ENCODE peak calls at places on chromosomes 6 and 20, in ten cellular contexts. One of them, this sample, is unnamed.

GRCh38 chr6:132907915-132908314 is 93.5 kb downstream of the RPS12 start:
- DNase-seq in heart left ventricle: no peak
- DNase-seq in iris pigment epithelial cell: peak; percentile 93
- DNase-seq in nephron progenitor cell: no peak
- DNase-seq in hippocampal formation: no peak
- DNase-seq in AG10803: peak; percentile 28
- DNase-seq in dorsolateral prefrontal cortex: no peak
- DNase-seq in NCI-H2081: no peak
- DNase-seq in T-helper 17 cell: no peak
- DNase-seq in transverse colon: no peak
- DNase-seq in this sample: no peak

GRCh38 chr6:40410792-40411191 is 176.4 kb downstream of the LRFN2 start:
- DNase-seq in iris pigment epithelial cell: no peak
- DNase-seq in AG10803: no peak
- DNase-seq in nephron progenitor cell: no peak
- DNase-seq in heart left ventricle: no peak
- DNase-seq in transverse colon: no peak
- DNase-seq in T-helper 17 cell: no peak
- DNase-seq in dorsolateral prefrontal cortex: no peak
- DNase-seq in NCI-H2081: peak; percentile 73
- DNase-seq in hippocampal formation: no peak
- DNase-seq in this sample: no peak

GRCh38 chr6:111486921-111487320 is 3.9 kb upstream of the REV3L start:
- DNase-seq in AG10803: no peak
- DNase-seq in iris pigment epithelial cell: no peak
- DNase-seq in dorsolateral prefrontal cortex: no peak
- DNase-seq in transverse colon: no peak
- DNase-seq in T-helper 17 cell: peak; percentile 10
- DNase-seq in nephron progenitor cell: no peak
- DNase-seq in NCI-H2081: no peak
- DNase-seq in heart left ventricle: no peak
- DNase-seq in hippocampal formation: no peak
- DNase-seq in this sample: no peak

GRCh38 chr6:108285381-108285780 is 9.5 kb upstream of the AFG1L start:
- DNase-seq in iris pigment epithelial cell: no peak
- DNase-seq in dorsolateral prefrontal cortex: no peak
- DNase-seq in nephron progenitor cell: no peak
- DNase-seq in NCI-H2081: no peak
- DNase-seq in AG10803: no peak
- DNase-seq in heart left ventricle: no peak
- DNase-seq in transverse colon: no peak
- DNase-seq in T-helper 17 cell: no peak
- DNase-seq in hippocampal formation: no peak
- DNase-seq in this sample: no peak

GRCh38 chr6:160042014-160042773 is 73.3 kb downstream of the IGF2R start:
- DNase-seq in dorsolateral prefrontal cortex: no peak
- DNase-seq in AG10803: peak; percentile 33
- DNase-seq in NCI-H2081: no peak
- DNase-seq in transverse colon: no peak
- DNase-seq in hippocampal formation: no peak
- DNase-seq in iris pigment epithelial cell: peak; percentile 55
- DNase-seq in nephron progenitor cell: no peak
- DNase-seq in heart left ventricle: no peak
- DNase-seq in T-helper 17 cell: no peak
- DNase-seq in this sample: no peak

GRCh38 chr20:41309817-41310216 is 7.7 kb downstream of the ZHX3 start:
- DNase-seq in transverse colon: no peak
- DNase-seq in nephron progenitor cell: no peak
- DNase-seq in AG10803: peak; percentile 86
- DNase-seq in dorsolateral prefrontal cortex: no peak
- DNase-seq in hippocampal formation: no peak
- DNase-seq in NCI-H2081: no peak
- DNase-seq in iris pigment epithelial cell: peak; percentile 85
- DNase-seq in heart left ventricle: no peak
- DNase-seq in T-helper 17 cell: no peak
- DNase-seq in this sample: no peak

GRCh38 chr6:157860505-157860991 is 37.5 kb downstream of the SNX9 start:
- DNase-seq in dorsolateral prefrontal cortex: no peak
- DNase-seq in AG10803: no peak
- DNase-seq in transverse colon: no peak
- DNase-seq in heart left ventricle: no peak
- DNase-seq in hippocampal formation: no peak
- DNase-seq in NCI-H2081: no peak
- DNase-seq in T-helper 17 cell: no peak
- DNase-seq in iris pigment epithelial cell: no peak
- DNase-seq in nephron progenitor cell: no peak
- DNase-seq in this sample: no peak

GRCh38 chr6:73642530-73642929 is 11.3 kb downstream of the SLC17A5 start:
- DNase-seq in nephron progenitor cell: no peak
- DNase-seq in NCI-H2081: no peak
- DNase-seq in transverse colon: no peak
- DNase-seq in hippocampal formation: no peak
- DNase-seq in dorsolateral prefrontal cortex: no peak
- DNase-seq in heart left ventricle: no peak
- DNase-seq in iris pigment epithelial cell: no peak
- DNase-seq in AG10803: no peak
- DNase-seq in T-helper 17 cell: no peak
- DNase-seq in this sample: no peak

GRCh38 chr6:56241106-56241812 is 6.1 kb downstream of the COL21A1 start:
- DNase-seq in nephron progenitor cell: no peak
- DNase-seq in transverse colon: no peak
- DNase-seq in NCI-H2081: peak; percentile 64
- DNase-seq in heart left ventricle: no peak
- DNase-seq in iris pigment epithelial cell: no peak
- DNase-seq in AG10803: no peak
- DNase-seq in T-helper 17 cell: no peak
- DNase-seq in dorsolateral prefrontal cortex: no peak
- DNase-seq in hippocampal formation: no peak
- DNase-seq in this sample: peak; percentile 66

GRCh38 chr20:23874747-23875146 is 4.8 kb downstream of the CST5 start:
- DNase-seq in AG10803: no peak
- DNase-seq in transverse colon: no peak
- DNase-seq in heart left ventricle: no peak
- DNase-seq in dorsolateral prefrontal cortex: peak; percentile 69
- DNase-seq in T-helper 17 cell: no peak
- DNase-seq in hippocampal formation: no peak
- DNase-seq in nephron progenitor cell: no peak
- DNase-seq in iris pigment epithelial cell: no peak
- DNase-seq in NCI-H2081: no peak
- DNase-seq in this sample: peak; percentile 42

GRCh38 chr20:21228511-21228910 is 74.6 kb upstream of the XRN2 start:
- DNase-seq in transverse colon: no peak
- DNase-seq in heart left ventricle: no peak
- DNase-seq in iris pigment epithelial cell: no peak
- DNase-seq in AG10803: no peak
- DNase-seq in hippocampal formation: no peak
- DNase-seq in dorsolateral prefrontal cortex: no peak
- DNase-seq in NCI-H2081: no peak
- DNase-seq in nephron progenitor cell: no peak
- DNase-seq in T-helper 17 cell: no peak
- DNase-seq in this sample: no peak

GRCh38 chr20:32483351-32484220 is 101.5 kb downstream of the NOL4L start:
- DNase-seq in NCI-H2081: peak; percentile 88
- DNase-seq in hippocampal formation: peak; percentile 76
- DNase-seq in transverse colon: peak; percentile 87
- DNase-seq in AG10803: peak; percentile 74
- DNase-seq in dorsolateral prefrontal cortex: peak; percentile 69
- DNase-seq in heart left ventricle: peak; percentile 73
- DNase-seq in T-helper 17 cell: peak; percentile 73
- DNase-seq in nephron progenitor cell: peak; percentile 86
- DNase-seq in iris pigment epithelial cell: peak; percentile 83
- DNase-seq in this sample: peak; percentile 93

GRCh38 chr20:10788055-10788454 is 114.3 kb upstream of the JAG1 start:
- DNase-seq in T-helper 17 cell: no peak
- DNase-seq in heart left ventricle: no peak
- DNase-seq in iris pigment epithelial cell: no peak
- DNase-seq in NCI-H2081: no peak
- DNase-seq in transverse colon: no peak
- DNase-seq in nephron progenitor cell: no peak
- DNase-seq in hippocampal formation: no peak
- DNase-seq in dorsolateral prefrontal cortex: peak; percentile 56
- DNase-seq in AG10803: no peak
- DNase-seq in this sample: no peak

GRCh38 chr6:127539292-127539691 is 20.2 kb upstream of the MTCL3 start:
- DNase-seq in heart left ventricle: no peak
- DNase-seq in T-helper 17 cell: no peak
- DNase-seq in transverse colon: no peak
- DNase-seq in AG10803: peak; percentile 39
- DNase-seq in iris pigment epithelial cell: peak; percentile 32
- DNase-seq in hippocampal formation: no peak
- DNase-seq in nephron progenitor cell: no peak
- DNase-seq in dorsolateral prefrontal cortex: no peak
- DNase-seq in NCI-H2081: no peak
- DNase-seq in this sample: peak; percentile 15

GRCh38 chr6:37473364-37474095 is 26.2 kb downstream of the CCDC167 start:
- DNase-seq in iris pigment epithelial cell: peak; percentile 37
- DNase-seq in heart left ventricle: peak; percentile 73
- DNase-seq in NCI-H2081: peak; percentile 23
- DNase-seq in dorsolateral prefrontal cortex: no peak
- DNase-seq in hippocampal formation: no peak
- DNase-seq in T-helper 17 cell: no peak
- DNase-seq in AG10803: no peak
- DNase-seq in nephron progenitor cell: no peak
- DNase-seq in transverse colon: no peak
- DNase-seq in this sample: no peak

GRCh38 chr6:159701413-159701999 is 8.5 kb upstream of the SOD2 start:
- DNase-seq in AG10803: peak; percentile 92
- DNase-seq in T-helper 17 cell: no peak
- DNase-seq in iris pigment epithelial cell: peak; percentile 87
- DNase-seq in NCI-H2081: no peak
- DNase-seq in nephron progenitor cell: no peak
- DNase-seq in transverse colon: no peak
- DNase-seq in heart left ventricle: no peak
- DNase-seq in hippocampal formation: no peak
- DNase-seq in dorsolateral prefrontal cortex: no peak
- DNase-seq in this sample: no peak

GRCh38 chr6:63795006-63795405 is 159.4 kb downstream of the PHF3 start:
- DNase-seq in nephron progenitor cell: no peak
- DNase-seq in heart left ventricle: no peak
- DNase-seq in iris pigment epithelial cell: no peak
- DNase-seq in transverse colon: no peak
- DNase-seq in T-helper 17 cell: no peak
- DNase-seq in dorsolateral prefrontal cortex: no peak
- DNase-seq in AG10803: peak; percentile 47
- DNase-seq in NCI-H2081: no peak
- DNase-seq in hippocampal formation: no peak
- DNase-seq in this sample: no peak

GRCh38 chr6:2891768-2892170 is 11.3 kb downstream of the SERPINB9 start:
- DNase-seq in NCI-H2081: no peak
- DNase-seq in transverse colon: peak; percentile 90
- DNase-seq in dorsolateral prefrontal cortex: no peak
- DNase-seq in hippocampal formation: no peak
- DNase-seq in AG10803: no peak
- DNase-seq in T-helper 17 cell: peak; percentile 71
- DNase-seq in nephron progenitor cell: no peak
- DNase-seq in iris pigment epithelial cell: no peak
- DNase-seq in heart left ventricle: no peak
- DNase-seq in this sample: no peak

GRCh38 chr6:27297857-27298730 is 14.0 kb downstream of the POM121L2 start:
- DNase-seq in nephron progenitor cell: peak; percentile 60
- DNase-seq in NCI-H2081: no peak
- DNase-seq in iris pigment epithelial cell: peak; percentile 63
- DNase-seq in hippocampal formation: no peak
- DNase-seq in transverse colon: no peak
- DNase-seq in AG10803: peak; percentile 40
- DNase-seq in T-helper 17 cell: no peak
- DNase-seq in dorsolateral prefrontal cortex: no peak
- DNase-seq in heart left ventricle: no peak
- DNase-seq in this sample: peak; percentile 29

GRCh38 chr6:101614774-101615173 is 221.3 kb downstream of the GRIK2 start:
- DNase-seq in AG10803: peak; percentile 28
- DNase-seq in nephron progenitor cell: no peak
- DNase-seq in heart left ventricle: no peak
- DNase-seq in transverse colon: no peak
- DNase-seq in NCI-H2081: no peak
- DNase-seq in hippocampal formation: no peak
- DNase-seq in iris pigment epithelial cell: peak; percentile 77
- DNase-seq in dorsolateral prefrontal cortex: no peak
- DNase-seq in T-helper 17 cell: no peak
- DNase-seq in this sample: no peak